ENCODE peak calls at places on chromosomes 1 and 21, in eight cellular contexts. B is breast epithelium, Z is uterus, K is fibroblast of lung, T is IMR-90, W is body of pancreas, A is ascending aorta, P is left ventricle myocardium inferior. U is an unnamed sample.

GRCh38 chr21:31235671-31236450 is 108.2 kb downstream of the TIAM1 start:
- DNase-seq in W (no peak), T (no peak), K (peak), B (no peak), P (no peak), A (no peak), Z (no peak), U (no peak)

GRCh38 chr1:87174726-87175237 is 153.9 kb upstream of the LMO4 start:
- DNase-seq in P (no peak), Z (no peak), B (no peak), A (no peak), T (no peak), W (no peak), K (no peak), U (peak)

GRCh38 chr1:18149113-18149641 is 41.6 kb downstream of the IGSF21 start:
- DNase-seq in A (no peak), W (no peak), B (no peak), K (peak), Z (no peak), T (no peak), P (no peak), U (peak)

GRCh38 chr1:208068441-208068840 is 157.5 kb upstream of the CD34 start:
- DNase-seq in W (no peak), B (no peak), P (no peak), T (no peak), A (no peak), Z (no peak), K (no peak), U (no peak)

GRCh38 chr1:74753104-74753503 is 20.2 kb downstream of the TYW3 start:
- DNase-seq in K (no peak), A (no peak), T (no peak), W (no peak), B (no peak), P (no peak), Z (no peak), U (no peak)

GRCh38 chr1:29890201-29890959 is 654.1 kb downstream of the PTPRU start:
- DNase-seq in B (no peak), T (no peak), A (no peak), P (no peak), Z (no peak), W (no peak), K (no peak), U (no peak)

GRCh38 chr1:243595527-243596206 is 254.4 kb downstream of the AKT3 start:
- DNase-seq in B (no peak), A (no peak), W (no peak), P (no peak), Z (no peak), T (peak), K (peak), U (peak)

GRCh38 chr1:14137411-14138134 is 437.6 kb downstream of the PRDM2 start:
- DNase-seq in P (no peak), T (no peak), K (peak), A (no peak), B (no peak), Z (no peak), W (no peak), U (peak)

GRCh38 chr1:229129306-229130027 is 141.4 kb upstream of the RAB4A start:
- DNase-seq in W (no peak), T (no peak), K (no peak), P (no peak), B (no peak), Z (no peak), A (no peak), U (no peak)

GRCh38 chr1:238340989-238341388 is 450.3 kb upstream of the ZP4 start:
- DNase-seq in W (no peak), K (peak), P (no peak), A (no peak), Z (no peak), B (no peak), T (no peak), U (no peak)

GRCh38 chr1:248831842-248832241 is 6.1 kb upstream of the SH3BP5L start:
- DNase-seq in Z (no peak), K (no peak), B (no peak), T (no peak), A (no peak), W (no peak), P (no peak), U (no peak)

GRCh38 chr1:29453502-29454240 is 217.3 kb downstream of the PTPRU start:
- DNase-seq in B (peak), K (peak), A (no peak), W (peak), Z (no peak), P (no peak), T (peak), U (peak)

GRCh38 chr1:161910516-161911077 is 113.1 kb downstream of the OLFML2B start:
- DNase-seq in A (no peak), P (no peak), W (no peak), B (no peak), K (peak), Z (no peak), T (peak), U (no peak)

GRCh38 chr1:117820694-117821381 is 108.6 kb downstream of the GDAP2 start:
- DNase-seq in W (no peak), T (peak), P (no peak), K (peak), B (no peak), Z (no peak), A (no peak), U (no peak)

GRCh38 chr21:45372732-45373355 is 32.1 kb upstream of the COL18A1 start:
- DNase-seq in W (no peak), B (no peak), K (peak), T (peak), P (peak), Z (no peak), A (no peak), U (peak)

GRCh38 chr1:202283379-202283844 is 58.3 kb downstream of the UBE2T start:
- DNase-seq in K (peak), A (no peak), P (no peak), T (peak), B (peak), Z (no peak), W (no peak), U (peak)

GRCh38 chr1:2099871-2100774 is 49.9 kb downstream of the PRKCZ start:
- DNase-seq in K (peak), B (no peak), A (no peak), P (no peak), Z (no peak), W (no peak), T (no peak), U (no peak)

GRCh38 chr1:33383974-33384767 is 46.7 kb downstream of the PHC2 start:
- DNase-seq in T (peak), A (no peak), B (no peak), W (no peak), K (peak), Z (peak), P (no peak), U (peak)

GRCh38 chr1:193462629-193463320 is 276.4 kb upstream of the B3GALT2 start:
- DNase-seq in W (no peak), B (no peak), T (peak), P (no peak), Z (no peak), K (peak), A (no peak), U (no peak)

GRCh38 chr1:222815367-222815765 is 527 bp downstream of the DISP1 start:
- DNase-seq in K (peak), W (no peak), Z (no peak), A (no peak), P (no peak), B (peak), T (no peak), U (peak)

GRCh38 chr21:35377505-35378090 is 328.5 kb upstream of the RUNX1 start:
- DNase-seq in W (no peak), T (no peak), P (no peak), A (no peak), B (no peak), K (peak), Z (no peak), U (no peak)

GRCh38 chr1:19398309-19398760 is 86.2 kb downstream of the SLC66A1 start:
- DNase-seq in B (no peak), P (no peak), K (peak), Z (no peak), T (peak), W (no peak), A (no peak), U (peak)
- TF ChIP-seq CTCF in B (peak), P (no peak), K (peak), Z (peak), T (peak), W (no peak), A (peak), U (no peak)

DNA sequence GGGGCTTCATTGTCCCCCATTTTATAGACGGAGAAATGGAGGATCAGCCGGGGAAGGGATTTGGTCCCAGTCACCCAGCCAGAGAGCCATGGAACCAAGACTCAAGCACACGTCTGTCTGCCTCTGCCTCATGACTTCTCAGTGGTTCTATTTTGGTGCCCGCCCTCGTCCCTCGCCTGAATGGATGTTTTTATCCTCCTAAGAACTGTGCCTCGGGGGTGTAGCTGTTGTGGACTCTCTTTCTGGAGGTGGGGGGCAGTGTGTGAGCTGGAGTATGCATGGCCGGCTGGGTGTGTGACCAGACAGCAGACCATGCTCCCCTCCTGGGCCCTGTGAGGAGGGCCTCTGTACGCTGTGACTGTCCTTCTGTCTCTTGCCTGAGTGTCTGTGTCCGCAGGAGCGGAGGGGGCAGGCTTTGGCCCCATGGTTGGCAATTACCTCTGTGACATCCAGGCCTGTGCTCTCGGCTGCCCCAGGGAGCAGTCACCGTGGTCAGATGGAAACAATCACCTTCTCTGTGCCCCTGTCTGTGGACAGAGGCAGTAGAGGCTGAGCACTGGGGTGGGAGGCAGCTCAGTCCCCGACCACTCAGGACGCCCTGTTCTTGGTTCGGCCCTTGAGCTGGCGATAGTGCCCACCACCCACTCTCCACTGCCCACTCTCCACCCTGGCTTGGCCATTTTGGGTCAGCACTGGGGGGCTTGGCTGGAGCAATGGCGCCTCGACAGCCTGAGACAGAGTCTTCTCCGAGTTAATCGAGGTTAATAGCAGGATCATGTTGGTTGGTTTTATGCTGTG is 20.4 kb downstream of the WNT4 start:
- DNase-seq in B (no peak), K (no peak), Z (no peak), P (no peak), W (no peak), A (no peak), T (no peak), U (no peak)
- H3K27ac ChIP-seq in B (peak), K (no peak), Z (no peak), P (no peak), W (no peak), A (no peak), T (no peak), U (peak)

DNA sequence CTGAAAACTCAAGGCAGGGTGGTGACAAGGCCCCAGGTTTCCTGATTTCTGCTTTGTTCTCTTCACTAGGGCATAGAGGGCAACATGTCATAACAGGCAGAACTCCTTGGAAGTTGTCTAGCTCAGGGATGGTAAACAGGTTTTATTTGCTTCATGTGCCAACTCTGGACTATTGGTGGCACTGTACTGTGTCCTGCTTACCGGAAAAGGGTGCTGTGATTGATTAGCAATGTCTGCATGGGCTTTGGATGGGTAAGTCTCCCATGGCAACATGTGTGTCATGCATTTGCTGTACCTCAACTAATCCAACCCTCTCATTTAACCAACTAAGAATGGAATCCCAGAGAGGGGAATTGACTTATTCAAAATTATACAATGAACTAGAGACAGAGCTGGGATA is 70.7 kb upstream of the USP24 start:
- DNase-seq in B (no peak), W (no peak), K (no peak), P (no peak), A (no peak), T (no peak), Z (no peak), U (peak)
- TF ChIP-seq CTCF in B (no peak), W (no peak), K (no peak), P (no peak), A (no peak), T (no peak), Z (no peak), U (no peak)

GRCh38 chr21:42829417-42829816 is 49.9 kb downstream of the WDR4 start:
- DNase-seq in W (no peak), B (no peak), A (no peak), T (no peak), P (no peak), Z (no peak), K (no peak), U (no peak)

GRCh38 chr21:42830456-42831455 is 48.6 kb downstream of the WDR4 start:
- DNase-seq in P (no peak), W (no peak), A (no peak), T (no peak), Z (no peak), B (no peak), K (no peak), U (no peak)

GRCh38 chr21:42833439-42833815 is 45.9 kb downstream of the WDR4 start:
- DNase-seq in T (peak), A (no peak), Z (no peak), W (no peak), B (peak), K (no peak), P (no peak), U (no peak)

GRCh38 chr21:42829954-42830353 is 49.4 kb downstream of the WDR4 start:
- DNase-seq in P (no peak), K (no peak), T (no peak), A (no peak), B (no peak), W (no peak), Z (no peak), U (no peak)

GRCh38 chr21:42827588-42827987 is 51.8 kb downstream of the WDR4 start:
- DNase-seq in B (no peak), T (no peak), Z (no peak), A (no peak), W (no peak), P (no peak), K (no peak), U (no peak)
- H3K27ac ChIP-seq in B (no peak), T (no peak), Z (no peak), A (no peak), W (no peak), P (no peak), K (no peak), U (no peak)

GRCh38 chr21:19855522-19855921 is 1142.7 kb upstream of the NCAM2 start:
- DNase-seq in A (no peak), W (no peak), P (no peak), B (no peak), Z (no peak), K (no peak), T (no peak), U (no peak)
- TF ChIP-seq CTCF in A (no peak), W (no peak), P (no peak), B (no peak), Z (no peak), K (no peak), T (no peak), U (no peak)

GRCh38 chr1:61446531-61446991 is 278.4 kb downstream of the TM2D1 start:
- DNase-seq in K (peak), A (no peak), W (no peak), T (no peak), P (no peak), Z (no peak), B (no peak), U (no peak)
- H3K27ac ChIP-seq in K (no peak), A (peak), W (no peak), T (no peak), P (peak), Z (peak), B (peak), U (peak)

U was measured in RWPE1.